ENCODE peak calls at places on chromosomes 11 and 22, in eight cellular contexts. One of them, this sample, is unnamed.

GRCh38 chr11:9076661-9077060 is 14.7 kb downstream of the SCUBE2 start:
- DNase-seq in heart left ventricle: no peak
- DNase-seq in A549: no peak
- DNase-seq in Peyer's patch: no peak
- DNase-seq in IMR-90: no peak
- DNase-seq in uterus: no peak
- DNase-seq in transverse colon: no peak
- DNase-seq in gastrocnemius medialis: no peak
- DNase-seq in this sample: no peak

GRCh38 chr11:17513853-17514252 is 30.4 kb downstream of the USH1C start:
- DNase-seq in IMR-90: no peak
- DNase-seq in transverse colon: no peak
- DNase-seq in uterus: no peak
- DNase-seq in heart left ventricle: no peak
- DNase-seq in gastrocnemius medialis: no peak
- DNase-seq in A549: no peak
- DNase-seq in Peyer's patch: no peak
- DNase-seq in this sample: peak

GRCh38 chr22:23763579-23764331 is 965 bp downstream of the C22orf15 start:
- DNase-seq in Peyer's patch: peak
- DNase-seq in heart left ventricle: peak
- DNase-seq in A549: no peak
- DNase-seq in transverse colon: no peak
- DNase-seq in uterus: no peak
- DNase-seq in IMR-90: no peak
- DNase-seq in gastrocnemius medialis: no peak
- DNase-seq in this sample: no peak

GRCh38 chr11:61718613-61719302 is 33.7 kb upstream of the MYRF start:
- DNase-seq in gastrocnemius medialis: no peak
- DNase-seq in transverse colon: no peak
- DNase-seq in Peyer's patch: no peak
- DNase-seq in A549: no peak
- DNase-seq in uterus: peak
- DNase-seq in heart left ventricle: no peak
- DNase-seq in IMR-90: peak
- DNase-seq in this sample: peak

GRCh38 chr11:12278766-12279671 is 98.4 kb upstream of the PARVA start:
- DNase-seq in uterus: peak
- DNase-seq in heart left ventricle: no peak
- DNase-seq in A549: no peak
- DNase-seq in transverse colon: no peak
- DNase-seq in Peyer's patch: no peak
- DNase-seq in gastrocnemius medialis: no peak
- DNase-seq in IMR-90: no peak
- DNase-seq in this sample: no peak

GRCh38 chr11:120564573-120565301 is 53.2 kb downstream of the GRIK4 start:
- DNase-seq in gastrocnemius medialis: no peak
- DNase-seq in uterus: no peak
- DNase-seq in A549: no peak
- DNase-seq in transverse colon: no peak
- DNase-seq in Peyer's patch: peak
- DNase-seq in IMR-90: peak
- DNase-seq in heart left ventricle: peak
- DNase-seq in this sample: peak

GRCh38 chr11:126034026-126034822 is 28.4 kb downstream of the CDON start:
- DNase-seq in uterus: no peak
- DNase-seq in IMR-90: no peak
- DNase-seq in A549: no peak
- DNase-seq in Peyer's patch: no peak
- DNase-seq in gastrocnemius medialis: no peak
- DNase-seq in transverse colon: no peak
- DNase-seq in heart left ventricle: no peak
- DNase-seq in this sample: no peak

GRCh38 chr22:49737101-49737551 is 90.5 kb downstream of the BRD1 start:
- DNase-seq in Peyer's patch: no peak
- DNase-seq in transverse colon: no peak
- DNase-seq in gastrocnemius medialis: no peak
- DNase-seq in uterus: no peak
- DNase-seq in IMR-90: no peak
- DNase-seq in A549: no peak
- DNase-seq in heart left ventricle: no peak
- DNase-seq in this sample: no peak

GRCh38 chr11:130580372-130580771 is 131.9 kb downstream of the ADAMTS15 start:
- DNase-seq in Peyer's patch: no peak
- DNase-seq in heart left ventricle: no peak
- DNase-seq in IMR-90: peak
- DNase-seq in transverse colon: no peak
- DNase-seq in A549: peak
- DNase-seq in uterus: peak
- DNase-seq in gastrocnemius medialis: no peak
- DNase-seq in this sample: no peak

GRCh38 chr11:62238151-62238550 is 3.9 kb upstream of the SCGB1D2 start:
- DNase-seq in gastrocnemius medialis: no peak
- DNase-seq in IMR-90: no peak
- DNase-seq in uterus: no peak
- DNase-seq in Peyer's patch: no peak
- DNase-seq in heart left ventricle: no peak
- DNase-seq in transverse colon: no peak
- DNase-seq in A549: no peak
- DNase-seq in this sample: no peak

GRCh38 chr11:15826826-15827225 is 529.5 kb downstream of the SOX6 start:
- DNase-seq in uterus: no peak
- DNase-seq in heart left ventricle: peak
- DNase-seq in gastrocnemius medialis: no peak
- DNase-seq in IMR-90: no peak
- DNase-seq in transverse colon: peak
- DNase-seq in A549: peak
- DNase-seq in Peyer's patch: no peak
- DNase-seq in this sample: no peak

GRCh38 chr11:67059671-67060070 is 3.0 kb downstream of the RHOD start:
- DNase-seq in Peyer's patch: no peak
- DNase-seq in gastrocnemius medialis: no peak
- DNase-seq in uterus: no peak
- DNase-seq in heart left ventricle: no peak
- DNase-seq in transverse colon: no peak
- DNase-seq in A549: no peak
- DNase-seq in IMR-90: no peak
- DNase-seq in this sample: no peak

GRCh38 chr11:128624269-128625170 is 37.2 kb upstream of the ETS1 start:
- DNase-seq in Peyer's patch: peak
- DNase-seq in heart left ventricle: no peak
- DNase-seq in A549: no peak
- DNase-seq in uterus: no peak
- DNase-seq in transverse colon: peak
- DNase-seq in gastrocnemius medialis: peak
- DNase-seq in IMR-90: no peak
- DNase-seq in this sample: no peak

GRCh38 chr11:63243533-63243932 is at the start of gene SLC22A25:
- DNase-seq in uterus: no peak
- DNase-seq in heart left ventricle: no peak
- DNase-seq in IMR-90: no peak
- DNase-seq in gastrocnemius medialis: no peak
- DNase-seq in A549: no peak
- DNase-seq in Peyer's patch: no peak
- DNase-seq in transverse colon: no peak
- DNase-seq in this sample: no peak

GRCh38 chr11:43327987-43328386 is 16.2 kb downstream of the API5 start:
- DNase-seq in transverse colon: no peak
- DNase-seq in A549: no peak
- DNase-seq in heart left ventricle: no peak
- DNase-seq in Peyer's patch: no peak
- DNase-seq in uterus: no peak
- DNase-seq in IMR-90: peak
- DNase-seq in gastrocnemius medialis: no peak
- DNase-seq in this sample: peak

GRCh38 chr11:36376315-36376887 is 80.3 kb downstream of the PRR5L start:
- DNase-seq in transverse colon: peak
- DNase-seq in heart left ventricle: peak
- DNase-seq in A549: no peak
- DNase-seq in gastrocnemius medialis: no peak
- DNase-seq in IMR-90: peak
- DNase-seq in Peyer's patch: no peak
- DNase-seq in uterus: no peak
- DNase-seq in this sample: no peak

GRCh38 chr11:35045219-35045819 is 93.7 kb upstream of the CD44 start:
- DNase-seq in IMR-90: no peak
- DNase-seq in gastrocnemius medialis: no peak
- DNase-seq in transverse colon: peak
- DNase-seq in uterus: no peak
- DNase-seq in Peyer's patch: peak
- DNase-seq in A549: no peak
- DNase-seq in heart left ventricle: no peak
- DNase-seq in this sample: no peak

GRCh38 chr22:33380789-33381530 is 322.8 kb upstream of the SYN3 start:
- DNase-seq in IMR-90: peak
- DNase-seq in uterus: no peak
- DNase-seq in gastrocnemius medialis: no peak
- DNase-seq in heart left ventricle: no peak
- DNase-seq in A549: peak
- DNase-seq in transverse colon: no peak
- DNase-seq in Peyer's patch: no peak
- DNase-seq in this sample: no peak

GRCh38 chr11:130649749-130650275 is 201.4 kb downstream of the ADAMTS15 start:
- DNase-seq in gastrocnemius medialis: no peak
- DNase-seq in transverse colon: no peak
- DNase-seq in uterus: no peak
- DNase-seq in heart left ventricle: no peak
- DNase-seq in Peyer's patch: no peak
- DNase-seq in IMR-90: no peak
- DNase-seq in A549: no peak
- DNase-seq in this sample: no peak

GRCh38 chr11:44300881-44301855 is 8.8 kb downstream of the ALX4 start:
- DNase-seq in heart left ventricle: no peak
- DNase-seq in uterus: no peak
- DNase-seq in transverse colon: no peak
- DNase-seq in IMR-90: no peak
- DNase-seq in A549: peak
- DNase-seq in gastrocnemius medialis: no peak
- DNase-seq in Peyer's patch: no peak
- DNase-seq in this sample: no peak

GRCh38 chr11:32433249-32434115 is 1.9 kb downstream of the WT1 start:
- DNase-seq in gastrocnemius medialis: no peak
- DNase-seq in uterus: no peak
- DNase-seq in heart left ventricle: no peak
- DNase-seq in IMR-90: no peak
- DNase-seq in A549: no peak
- DNase-seq in transverse colon: no peak
- DNase-seq in Peyer's patch: no peak
- DNase-seq in this sample: no peak
- H3K4me3 ChIP-seq in gastrocnemius medialis: peak
- H3K4me3 ChIP-seq in uterus: peak
- H3K4me3 ChIP-seq in heart left ventricle: peak
- H3K4me3 ChIP-seq in IMR-90: peak
- H3K4me3 ChIP-seq in A549: no peak
- H3K4me3 ChIP-seq in transverse colon: no peak
- H3K4me3 ChIP-seq in Peyer's patch: no peak
- H3K4me3 ChIP-seq in this sample: no peak

GRCh38 chr11:85965202-85965601 is 103.7 kb downstream of the PICALM start:
- DNase-seq in transverse colon: no peak
- DNase-seq in uterus: no peak
- DNase-seq in A549: no peak
- DNase-seq in heart left ventricle: no peak
- DNase-seq in Peyer's patch: no peak
- DNase-seq in IMR-90: peak
- DNase-seq in gastrocnemius medialis: no peak
- DNase-seq in this sample: no peak
- H3K27ac ChIP-seq in transverse colon: no peak
- H3K27ac ChIP-seq in uterus: no peak
- H3K27ac ChIP-seq in A549: no peak
- H3K27ac ChIP-seq in heart left ventricle: no peak
- H3K27ac ChIP-seq in Peyer's patch: no peak
- H3K27ac ChIP-seq in IMR-90: no peak
- H3K27ac ChIP-seq in gastrocnemius medialis: no peak
- H3K27ac ChIP-seq in this sample: no peak

GRCh38 chr11:10302744-10303557 is 1.9 kb upstream of the ADM start:
- DNase-seq in A549: no peak
- DNase-seq in IMR-90: peak
- DNase-seq in transverse colon: peak
- DNase-seq in uterus: peak
- DNase-seq in gastrocnemius medialis: peak
- DNase-seq in Peyer's patch: peak
- DNase-seq in heart left ventricle: peak
- DNase-seq in this sample: peak

GRCh38 chr11:10305262-10305963 is 540 bp downstream of the ADM start:
- DNase-seq in uterus: peak
- DNase-seq in transverse colon: peak
- DNase-seq in Peyer's patch: peak
- DNase-seq in A549: no peak
- DNase-seq in heart left ventricle: peak
- DNase-seq in IMR-90: peak
- DNase-seq in gastrocnemius medialis: no peak
- DNase-seq in this sample: no peak

GRCh38 chr11:10302294-10302743 is 2.6 kb upstream of the ADM start:
- DNase-seq in IMR-90: no peak
- DNase-seq in gastrocnemius medialis: no peak
- DNase-seq in heart left ventricle: no peak
- DNase-seq in transverse colon: no peak
- DNase-seq in Peyer's patch: no peak
- DNase-seq in uterus: no peak
- DNase-seq in A549: no peak
- DNase-seq in this sample: no peak

GRCh38 chr11:10304495-10305261 is at the start of gene ADM:
- DNase-seq in IMR-90: peak
- DNase-seq in gastrocnemius medialis: peak
- DNase-seq in uterus: peak
- DNase-seq in heart left ventricle: peak
- DNase-seq in Peyer's patch: peak
- DNase-seq in A549: peak
- DNase-seq in transverse colon: peak
- DNase-seq in this sample: peak

GRCh38 chr11:10303558-10304363 is 1.1 kb upstream of the ADM start:
- DNase-seq in Peyer's patch: peak
- DNase-seq in A549: peak
- DNase-seq in heart left ventricle: no peak
- DNase-seq in IMR-90: peak
- DNase-seq in uterus: peak
- DNase-seq in gastrocnemius medialis: peak
- DNase-seq in transverse colon: peak
- DNase-seq in this sample: no peak
- TF ChIP-seq POLR2A in Peyer's patch: peak
- TF ChIP-seq POLR2A in A549: no peak
- TF ChIP-seq POLR2A in heart left ventricle: no peak
- TF ChIP-seq POLR2A in IMR-90: no peak
- TF ChIP-seq POLR2A in uterus: no peak
- TF ChIP-seq POLR2A in gastrocnemius medialis: peak
- TF ChIP-seq POLR2A in transverse colon: peak
- TF ChIP-seq POLR2A in this sample: no peak

DNA sequence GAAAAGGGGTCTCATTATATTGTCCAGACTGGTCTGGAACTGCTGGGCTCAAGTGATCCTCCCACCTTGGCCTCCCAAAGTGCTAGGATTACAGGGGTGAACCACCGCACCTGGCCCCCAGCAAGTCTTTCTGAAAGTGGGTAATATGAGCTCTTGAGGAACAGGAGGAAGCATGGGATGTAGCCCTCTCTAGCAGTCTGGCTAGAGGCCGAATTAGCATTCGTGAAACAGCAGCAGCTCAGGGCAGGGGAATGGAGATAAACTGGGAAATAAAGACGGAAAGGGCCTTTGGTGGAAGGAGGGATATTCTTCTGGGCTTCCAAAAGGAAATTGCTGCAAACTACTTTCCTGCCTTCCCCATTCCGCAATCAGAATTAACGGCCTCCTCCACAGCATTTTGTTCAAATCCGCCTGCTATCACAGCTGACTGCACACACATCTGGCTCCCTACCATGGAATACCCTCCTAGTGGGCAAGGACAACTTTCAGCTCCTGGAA is 44.3 kb downstream of the MICAL3 start:
- DNase-seq in IMR-90: no peak
- DNase-seq in Peyer's patch: no peak
- DNase-seq in transverse colon: no peak
- DNase-seq in gastrocnemius medialis: no peak
- DNase-seq in uterus: no peak
- DNase-seq in heart left ventricle: no peak
- DNase-seq in A549: no peak
- DNase-seq in this sample: no peak
- H3K4me3 ChIP-seq in IMR-90: no peak
- H3K4me3 ChIP-seq in Peyer's patch: no peak
- H3K4me3 ChIP-seq in transverse colon: no peak
- H3K4me3 ChIP-seq in gastrocnemius medialis: no peak
- H3K4me3 ChIP-seq in uterus: no peak
- H3K4me3 ChIP-seq in heart left ventricle: no peak
- H3K4me3 ChIP-seq in A549: no peak
- H3K4me3 ChIP-seq in this sample: no peak